ENCODE peak calls at places on chromosomes 6 and 20, in four cellular contexts. G is H1, H is IMR-90, R is A549. Z is an unnamed sample.

GRCh38 chr6:32854376-32855178 is 585 bp downstream of the PSMB9 start:
- DNase-seq in G (no peak), H (peak; percentile 33), R (no peak), Z (no peak)

GRCh38 chr6:39203804-39204495 is 25.3 kb downstream of the KCNK5 start:
- DNase-seq in R (peak; percentile 73), G (no peak), H (no peak), Z (peak; percentile 33)

GRCh38 chr6:160300076-160300695 is 41.6 kb upstream of the SLC22A2 start:
- DNase-seq in H (no peak), R (peak; percentile 53), G (no peak), Z (no peak)

GRCh38 chr6:113172531-113172966 is 684.6 kb upstream of the MARCKS start:
- DNase-seq in H (no peak), G (no peak), R (no peak), Z (no peak)

GRCh38 chr6:166691199-166691598 is 64.1 kb upstream of the RPS6KA2 start:
- DNase-seq in H (peak; percentile 54), R (no peak), G (no peak), Z (no peak)

GRCh38 chr6:147065786-147066185 is 138.4 kb upstream of the STXBP5 start:
- DNase-seq in H (no peak), R (no peak), G (no peak), Z (no peak)

GRCh38 chr6:41608443-41609151 is 29.7 kb upstream of the MDFI start:
- DNase-seq in R (no peak), G (no peak), H (no peak), Z (no peak)

GRCh38 chr6:71254323-71254722 is 34.3 kb upstream of the OGFRL1 start:
- DNase-seq in G (no peak), R (no peak), H (no peak), Z (no peak)

GRCh38 chr20:9838378-9839295 is at the start of gene PAK5:
- DNase-seq in H (peak; percentile 15), G (peak; percentile 93), R (peak; percentile 68), Z (peak; percentile 92)

GRCh38 chr6:17313971-17314370 is 32.8 kb downstream of the RBM24 start:
- DNase-seq in G (no peak), R (no peak), H (no peak), Z (no peak)

GRCh38 chr6:54515713-54516112 is 207.5 kb downstream of the TINAG start:
- DNase-seq in H (peak; percentile 4), R (no peak), G (no peak), Z (no peak)

GRCh38 chr6:125197795-125198269 is 44.3 kb downstream of the TPD52L1 start:
- DNase-seq in R (peak; percentile 90), G (no peak), H (peak; percentile 31), Z (no peak)

GRCh38 chr6:10749734-10750133 is 2.1 kb downstream of the TMEM14B start:
- DNase-seq in G (no peak), R (no peak), H (no peak), Z (no peak)

GRCh38 chr6:38845931-38846330 is 130.8 kb downstream of the DNAH8 start:
- DNase-seq in H (no peak), R (no peak), G (no peak), Z (no peak)

GRCh38 chr6:51398064-51398740 is 579.5 kb downstream of the TFAP2B start:
- DNase-seq in G (no peak), R (no peak), H (no peak), Z (no peak)

GRCh38 chr20:2690213-2690612 is 2.4 kb upstream of the EBF4 start:
- DNase-seq in R (no peak), G (no peak), H (no peak), Z (no peak)

GRCh38 chr20:41119593-41120561 is 17.5 kb upstream of the PLCG1 start:
- DNase-seq in H (no peak), G (no peak), R (no peak), Z (no peak)

GRCh38 chr20:45010399-45010828 is 44.1 kb downstream of the STK4 start:
- DNase-seq in R (no peak), G (no peak), H (peak; percentile 95), Z (no peak)

GRCh38 chr20:32470025-32470861 is 112.1 kb downstream of the ASXL1 start:
- DNase-seq in H (peak; percentile 70), R (peak; percentile 66), G (peak; percentile 84), Z (peak; percentile 67)

GRCh38 chr6:47044418-47044817 is 2.3 kb upstream of the ADGRF1 start:
- DNase-seq in R (peak; percentile 67), H (no peak), G (no peak), Z (no peak)

GRCh38 chr6:11618533-11618932 is 81.0 kb downstream of the TMEM170B start:
- DNase-seq in G (no peak), H (peak; percentile 49), R (peak; percentile 46), Z (no peak)

GRCh38 chr20:48456361-48457184 is 371.2 kb downstream of the PREX1 start:
- DNase-seq in G (no peak), R (no peak), H (no peak), Z (no peak)

GRCh38 chr6:80094017-80094416 is 12.5 kb upstream of the BCKDHB start:
- DNase-seq in G (no peak), H (peak; percentile 21), R (peak; percentile 11), Z (no peak)

GRCh38 chr6:150966786-150967185 is 101.3 kb downstream of the MTHFD1L start:
- DNase-seq in R (no peak), G (no peak), H (no peak), Z (no peak)

GRCh38 chr20:8667306-8667705 is 401.6 kb upstream of the PLCB4 start:
- DNase-seq in G (no peak), H (no peak), R (no peak), Z (no peak)

GRCh38 chr6:27605401-27606342 is 132.8 kb upstream of the ZNF184 start:
- DNase-seq in G (peak; percentile 95), R (peak; percentile 91), H (peak; percentile 59), Z (peak; percentile 86)

GRCh38 chr6:131831392-131831791 is 23.6 kb downstream of the ENPP1 start:
- DNase-seq in G (no peak), H (peak; percentile 46), R (no peak), Z (no peak)

GRCh38 chr6:131470549-131470948 is 102.5 kb upstream of the ARG1 start:
- DNase-seq in R (no peak), H (no peak), G (no peak), Z (no peak)

GRCh38 chr6:29426654-29427053 is 11.9 kb downstream of the OR12D1 start:
- DNase-seq in G (no peak), H (no peak), R (peak; percentile 3), Z (no peak)

GRCh38 chr6:16228709-16229665 is 9.4 kb upstream of the GMPR start:
- DNase-seq in G (no peak), H (no peak), R (no peak), Z (no peak)

GRCh38 chr6:143570147-143570853 is 58.8 kb upstream of the FUCA2 start:
- DNase-seq in R (no peak), H (no peak), G (no peak), Z (no peak)

GRCh38 chr6:143564484-143565017 is 53.0 kb upstream of the FUCA2 start:
- DNase-seq in H (peak; percentile 32), R (no peak), G (no peak), Z (no peak)

DNA sequence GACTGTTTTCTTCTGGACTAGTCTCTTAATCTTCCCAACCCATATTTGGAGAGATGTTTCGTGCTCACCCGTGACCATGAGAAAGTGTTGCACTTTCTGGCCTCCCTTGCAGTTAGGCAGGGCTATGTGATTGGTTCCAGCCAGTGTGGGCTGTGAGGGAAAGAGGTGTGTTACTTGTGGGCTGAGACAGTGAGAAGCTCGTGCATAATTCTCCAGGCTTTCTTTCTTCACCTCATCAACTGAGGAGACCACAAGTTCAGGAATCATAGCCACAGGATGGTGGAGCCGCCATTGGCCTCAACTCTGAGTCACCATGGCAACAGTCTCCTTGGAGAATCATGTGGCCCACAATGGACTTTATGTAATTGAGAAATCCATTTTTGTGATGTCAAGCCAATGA is 57.5 kb upstream of the FUCA2 start:
- DNase-seq in G (no peak), H (peak; percentile 53), R (no peak), Z (no peak)
- TF ChIP-seq USF2 in G (no peak), H (no peak), R (no peak), Z (no peak)

GRCh38 chr20:10924628-10925266 is 250.9 kb upstream of the JAG1 start:
- DNase-seq in H (peak; percentile 89), G (no peak), R (peak; percentile 82), Z (no peak)
- TF ChIP-seq USF2 in H (no peak), G (no peak), R (no peak), Z (no peak)

DNA sequence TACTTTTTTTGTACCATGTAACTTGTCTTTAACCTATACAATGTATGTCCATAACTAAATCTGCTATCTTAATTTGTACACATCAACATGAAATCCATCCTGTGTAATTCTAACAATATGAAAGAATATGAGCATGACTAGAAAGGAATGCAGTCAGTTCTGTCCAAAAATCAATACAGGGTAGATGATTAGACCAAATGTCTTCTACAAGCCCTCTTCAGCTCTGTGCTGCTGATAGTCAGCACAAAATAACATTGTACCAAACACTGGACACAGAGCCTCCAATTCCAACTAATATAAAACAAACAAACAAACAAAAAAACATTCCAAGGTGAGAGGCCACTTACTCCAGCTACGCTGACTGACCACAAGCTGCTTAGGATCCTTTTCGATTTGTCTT is 301.4 kb upstream of the IRAK1BP1 start:
- DNase-seq in R (no peak), H (no peak), G (no peak), Z (no peak)
- TF ChIP-seq USF2 in R (no peak), H (no peak), G (no peak), Z (no peak)

GRCh38 chr20:59157961-59158541 is 5.6 kb upstream of the ZNF831 start:
- DNase-seq in R (no peak), G (no peak), H (no peak), Z (no peak)
- TF ChIP-seq USF2 in R (no peak), G (no peak), H (no peak), Z (no peak)

GRCh38 chr20:24754691-24755090 is 194.4 kb upstream of the CST7 start:
- DNase-seq in R (no peak), G (no peak), H (no peak), Z (no peak)

GRCh38 chr20:24756292-24757025 is 192.6 kb upstream of the CST7 start:
- DNase-seq in H (no peak), G (no peak), R (no peak), Z (no peak)

GRCh38 chr20:24753136-24753535 is 195.9 kb upstream of the CST7 start:
- DNase-seq in G (no peak), R (no peak), H (no peak), Z (no peak)

GRCh38 chr20:24752612-24753011 is 196.5 kb upstream of the CST7 start:
- DNase-seq in G (no peak), R (no peak), H (no peak), Z (no peak)

GRCh38 chr20:24755411-24755922 is 193.6 kb upstream of the CST7 start:
- DNase-seq in H (no peak), G (no peak), R (no peak), Z (no peak)
- TF ChIP-seq USF2 in H (no peak), G (no peak), R (no peak), Z (no peak)

DNA sequence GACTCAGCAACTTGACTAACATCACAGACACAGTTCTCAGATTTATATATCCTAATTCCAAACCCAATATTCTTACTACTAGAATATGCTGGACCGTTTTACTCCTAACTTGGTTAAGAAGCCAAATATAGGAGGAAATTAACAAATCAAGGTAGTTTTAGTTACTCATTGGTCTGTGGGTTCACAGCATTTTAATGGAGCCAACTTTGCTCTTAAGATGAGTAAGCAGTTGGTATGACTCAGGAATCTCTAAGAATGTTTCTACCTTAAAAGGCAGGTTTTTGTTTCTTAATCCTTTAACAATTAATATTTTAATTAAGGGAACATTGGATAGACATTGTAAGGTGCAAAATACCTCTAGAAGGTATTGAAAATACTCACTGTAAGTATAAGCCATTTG is 31.6 kb downstream of the OPRM1 start:
- DNase-seq in R (no peak), H (no peak), G (no peak), Z (no peak)
- TF ChIP-seq USF2 in R (no peak), H (no peak), G (no peak), Z (no peak)